ENCODE peak calls at places on chromosomes 7 and 10, in nine cellular contexts. One of them, this sample, is unnamed. For H3K4me1, the result is how much of the 10 kb centered on the place peaks cover.

GRCh38 chr10:125023269-125023668 is 81.3 kb downstream of the ZRANB1 start:
- DNase-seq in H1: no peak
- DNase-seq in heart right ventricle: peak
- DNase-seq in psoas muscle: peak
- DNase-seq in right lobe of liver: no peak
- DNase-seq in lower lobe of right lung: peak
- DNase-seq in kidney: peak
- DNase-seq in cardiac muscle cell: no peak
- DNase-seq in K562: no peak
- DNase-seq in this sample: peak

GRCh38 chr10:48509061-48509772 is 95.7 kb downstream of the ARHGAP22 start:
- DNase-seq in H1: no peak
- DNase-seq in heart right ventricle: no peak
- DNase-seq in psoas muscle: no peak
- DNase-seq in right lobe of liver: no peak
- DNase-seq in lower lobe of right lung: no peak
- DNase-seq in kidney: no peak
- DNase-seq in cardiac muscle cell: no peak
- DNase-seq in K562: no peak
- DNase-seq in this sample: no peak

GRCh38 chr7:6271091-6271658 is 1.2 kb downstream of the CYTH3 start:
- DNase-seq in H1: no peak
- DNase-seq in heart right ventricle: peak
- DNase-seq in psoas muscle: peak
- DNase-seq in right lobe of liver: no peak
- DNase-seq in lower lobe of right lung: peak
- DNase-seq in kidney: no peak
- DNase-seq in cardiac muscle cell: peak
- DNase-seq in K562: no peak
- DNase-seq in this sample: peak

GRCh38 chr10:123999956-124000615 is 93.3 kb downstream of the CHST15 start:
- DNase-seq in H1: no peak
- DNase-seq in heart right ventricle: no peak
- DNase-seq in psoas muscle: no peak
- DNase-seq in right lobe of liver: peak
- DNase-seq in lower lobe of right lung: no peak
- DNase-seq in kidney: peak
- DNase-seq in cardiac muscle cell: no peak
- DNase-seq in K562: no peak
- DNase-seq in this sample: peak

GRCh38 chr7:106486331-106486730 is 174.6 kb downstream of the CCDC71L start:
- DNase-seq in H1: no peak
- DNase-seq in heart right ventricle: no peak
- DNase-seq in psoas muscle: no peak
- DNase-seq in right lobe of liver: no peak
- DNase-seq in lower lobe of right lung: no peak
- DNase-seq in kidney: no peak
- DNase-seq in cardiac muscle cell: peak
- DNase-seq in K562: no peak
- DNase-seq in this sample: no peak

GRCh38 chr10:131641231-131641630 is 259.6 kb upstream of the PPP2R2D start:
- DNase-seq in H1: no peak
- DNase-seq in heart right ventricle: no peak
- DNase-seq in psoas muscle: no peak
- DNase-seq in right lobe of liver: no peak
- DNase-seq in lower lobe of right lung: peak
- DNase-seq in kidney: no peak
- DNase-seq in cardiac muscle cell: no peak
- DNase-seq in K562: no peak
- DNase-seq in this sample: peak

GRCh38 chr7:13949450-13949849 is 40.0 kb downstream of the ETV1 start:
- DNase-seq in H1: no peak
- DNase-seq in heart right ventricle: no peak
- DNase-seq in psoas muscle: no peak
- DNase-seq in right lobe of liver: no peak
- DNase-seq in lower lobe of right lung: no peak
- DNase-seq in kidney: no peak
- DNase-seq in cardiac muscle cell: no peak
- DNase-seq in K562: no peak
- DNase-seq in this sample: no peak

GRCh38 chr7:79646278-79646677 is 192.8 kb upstream of the MAGI2 start:
- DNase-seq in H1: no peak
- DNase-seq in heart right ventricle: no peak
- DNase-seq in psoas muscle: no peak
- DNase-seq in right lobe of liver: no peak
- DNase-seq in lower lobe of right lung: no peak
- DNase-seq in kidney: no peak
- DNase-seq in cardiac muscle cell: no peak
- DNase-seq in K562: no peak
- DNase-seq in this sample: no peak

GRCh38 chr7:2355079-2356008 is 717 bp downstream of the EIF3B start:
- DNase-seq in H1: no peak
- DNase-seq in heart right ventricle: no peak
- DNase-seq in psoas muscle: peak
- DNase-seq in right lobe of liver: peak
- DNase-seq in lower lobe of right lung: no peak
- DNase-seq in kidney: no peak
- DNase-seq in cardiac muscle cell: peak
- DNase-seq in K562: peak
- DNase-seq in this sample: peak

GRCh38 chr10:96305019-96305418 is 785 bp downstream of the DNTT start:
- DNase-seq in H1: no peak
- DNase-seq in heart right ventricle: no peak
- DNase-seq in psoas muscle: no peak
- DNase-seq in right lobe of liver: no peak
- DNase-seq in lower lobe of right lung: no peak
- DNase-seq in kidney: no peak
- DNase-seq in cardiac muscle cell: no peak
- DNase-seq in K562: no peak
- DNase-seq in this sample: no peak

GRCh38 chr7:100799037-100799896 is 28.1 kb downstream of the EPHB4 start:
- DNase-seq in H1: no peak
- DNase-seq in heart right ventricle: peak
- DNase-seq in psoas muscle: no peak
- DNase-seq in right lobe of liver: no peak
- DNase-seq in lower lobe of right lung: peak
- DNase-seq in kidney: no peak
- DNase-seq in cardiac muscle cell: peak
- DNase-seq in K562: peak
- DNase-seq in this sample: no peak

GRCh38 chr7:116218051-116218645 is 7.8 kb downstream of the TES start:
- DNase-seq in H1: no peak
- DNase-seq in heart right ventricle: no peak
- DNase-seq in psoas muscle: no peak
- DNase-seq in right lobe of liver: peak
- DNase-seq in lower lobe of right lung: no peak
- DNase-seq in kidney: no peak
- DNase-seq in cardiac muscle cell: peak
- DNase-seq in K562: peak
- DNase-seq in this sample: no peak

GRCh38 chr7:139452948-139453672 is 30.4 kb downstream of the KLRG2 start:
- DNase-seq in H1: no peak
- DNase-seq in heart right ventricle: no peak
- DNase-seq in psoas muscle: no peak
- DNase-seq in right lobe of liver: no peak
- DNase-seq in lower lobe of right lung: no peak
- DNase-seq in kidney: peak
- DNase-seq in cardiac muscle cell: peak
- DNase-seq in K562: no peak
- DNase-seq in this sample: no peak

GRCh38 chr7:82623812-82624211 is 180.2 kb upstream of the CACNA2D1 start:
- DNase-seq in H1: no peak
- DNase-seq in heart right ventricle: no peak
- DNase-seq in psoas muscle: no peak
- DNase-seq in right lobe of liver: no peak
- DNase-seq in lower lobe of right lung: no peak
- DNase-seq in kidney: no peak
- DNase-seq in cardiac muscle cell: peak
- DNase-seq in K562: no peak
- DNase-seq in this sample: no peak

DNA sequence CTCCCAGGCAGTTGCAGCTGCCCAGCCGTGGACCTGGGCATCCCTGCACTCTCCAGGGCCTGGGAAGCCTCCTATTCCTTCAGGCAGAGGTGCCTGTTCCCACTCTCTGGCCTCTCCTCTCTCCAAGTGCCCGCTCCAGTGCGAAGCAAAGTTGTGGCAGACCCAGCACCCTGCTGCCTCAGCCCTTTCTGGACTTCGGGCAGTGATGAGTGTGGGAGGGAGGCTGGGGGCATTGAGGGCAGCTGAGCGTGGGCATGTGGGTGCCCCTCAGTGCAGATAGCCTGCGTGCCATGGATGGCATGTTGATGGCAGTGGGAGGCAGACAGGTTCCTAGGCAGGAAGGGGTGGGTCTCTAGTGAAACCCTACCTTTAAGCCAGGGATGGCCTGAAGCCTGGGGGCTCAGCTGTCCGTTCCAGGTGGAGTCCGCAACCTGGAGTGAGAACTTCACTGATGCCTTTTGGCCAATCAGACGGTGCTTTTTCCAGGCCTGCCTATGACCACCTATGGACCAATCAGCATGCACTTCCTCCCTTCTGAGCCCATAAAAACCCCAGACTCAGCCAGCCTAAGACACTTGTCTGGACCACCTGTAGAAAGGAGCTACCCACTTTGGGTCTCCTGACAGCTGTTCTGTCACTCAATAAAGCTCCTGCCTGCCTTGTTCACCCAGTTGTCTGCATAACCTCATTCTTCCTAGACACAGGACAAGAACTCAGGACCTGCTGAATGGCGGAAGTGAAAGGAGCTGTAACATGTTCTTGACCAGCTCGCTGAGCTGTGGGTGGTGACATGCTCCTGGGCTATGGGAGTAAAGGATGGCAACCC is 26.1 kb downstream of the SVIL start:
- DNase-seq in H1: no peak
- DNase-seq in heart right ventricle: no peak
- DNase-seq in psoas muscle: no peak
- DNase-seq in right lobe of liver: no peak
- DNase-seq in lower lobe of right lung: no peak
- DNase-seq in kidney: no peak
- DNase-seq in cardiac muscle cell: no peak
- DNase-seq in K562: no peak
- DNase-seq in this sample: no peak
- H3K4me1 ChIP-seq in H1: under half
- H3K4me1 ChIP-seq in heart right ventricle: half or more
- H3K4me1 ChIP-seq in psoas muscle: half or more
- H3K4me1 ChIP-seq in right lobe of liver: under half
- H3K4me1 ChIP-seq in lower lobe of right lung: under half
- H3K4me1 ChIP-seq in kidney: under half
- H3K4me1 ChIP-seq in cardiac muscle cell: under half
- H3K4me1 ChIP-seq in K562: under half
- H3K4me1 ChIP-seq in this sample: under half

DNA sequence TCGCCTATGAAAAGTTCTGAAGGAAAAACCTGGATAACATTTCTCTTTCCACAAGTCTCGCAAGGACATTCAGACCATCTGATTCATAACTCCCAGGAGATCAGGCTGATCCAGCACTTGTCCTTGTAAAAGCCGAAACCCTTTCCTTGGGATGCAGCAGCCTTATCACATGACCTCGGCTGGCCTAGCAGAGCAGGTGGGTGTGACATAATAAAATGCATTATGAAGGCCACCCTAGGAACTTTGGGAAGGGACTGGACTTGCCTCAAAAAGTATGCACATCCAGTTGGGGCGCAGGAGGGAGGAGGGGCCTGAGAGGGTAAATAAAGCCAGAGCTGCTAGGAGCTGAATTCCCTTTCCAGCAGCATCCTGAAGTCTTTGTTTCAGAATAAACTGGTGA is 260.9 kb downstream of the SNX13 start:
- DNase-seq in H1: no peak
- DNase-seq in heart right ventricle: peak
- DNase-seq in psoas muscle: peak
- DNase-seq in right lobe of liver: no peak
- DNase-seq in lower lobe of right lung: no peak
- DNase-seq in kidney: no peak
- DNase-seq in cardiac muscle cell: peak
- DNase-seq in K562: no peak
- DNase-seq in this sample: no peak
- H3K4me1 ChIP-seq in H1: under half
- H3K4me1 ChIP-seq in heart right ventricle: under half
- H3K4me1 ChIP-seq in psoas muscle: under half
- H3K4me1 ChIP-seq in right lobe of liver: under half
- H3K4me1 ChIP-seq in lower lobe of right lung: under half
- H3K4me1 ChIP-seq in kidney: under half
- H3K4me1 ChIP-seq in cardiac muscle cell: under half
- H3K4me1 ChIP-seq in K562: under half
- H3K4me1 ChIP-seq in this sample: under half

GRCh38 chr10:6047326-6047611 is 14.9 kb downstream of the IL2RA start:
- DNase-seq in H1: no peak
- DNase-seq in heart right ventricle: no peak
- DNase-seq in psoas muscle: no peak
- DNase-seq in right lobe of liver: no peak
- DNase-seq in lower lobe of right lung: no peak
- DNase-seq in kidney: no peak
- DNase-seq in cardiac muscle cell: no peak
- DNase-seq in K562: no peak
- DNase-seq in this sample: no peak

GRCh38 chr10:6047847-6048246 is 14.3 kb downstream of the IL2RA start:
- DNase-seq in H1: no peak
- DNase-seq in heart right ventricle: no peak
- DNase-seq in psoas muscle: no peak
- DNase-seq in right lobe of liver: no peak
- DNase-seq in lower lobe of right lung: no peak
- DNase-seq in kidney: no peak
- DNase-seq in cardiac muscle cell: no peak
- DNase-seq in K562: no peak
- DNase-seq in this sample: no peak

GRCh38 chr10:6049031-6049400 is 13.2 kb downstream of the IL2RA start:
- DNase-seq in H1: no peak
- DNase-seq in heart right ventricle: no peak
- DNase-seq in psoas muscle: no peak
- DNase-seq in right lobe of liver: no peak
- DNase-seq in lower lobe of right lung: no peak
- DNase-seq in kidney: no peak
- DNase-seq in cardiac muscle cell: no peak
- DNase-seq in K562: no peak
- DNase-seq in this sample: no peak

GRCh38 chr10:6046458-6047325 is 15.5 kb downstream of the IL2RA start:
- DNase-seq in H1: no peak
- DNase-seq in heart right ventricle: no peak
- DNase-seq in psoas muscle: no peak
- DNase-seq in right lobe of liver: no peak
- DNase-seq in lower lobe of right lung: no peak
- DNase-seq in kidney: no peak
- DNase-seq in cardiac muscle cell: no peak
- DNase-seq in K562: no peak
- DNase-seq in this sample: no peak

GRCh38 chr10:6048281-6049030 is 13.7 kb downstream of the IL2RA start:
- DNase-seq in H1: no peak
- DNase-seq in heart right ventricle: no peak
- DNase-seq in psoas muscle: no peak
- DNase-seq in right lobe of liver: no peak
- DNase-seq in lower lobe of right lung: no peak
- DNase-seq in kidney: no peak
- DNase-seq in cardiac muscle cell: no peak
- DNase-seq in K562: no peak
- DNase-seq in this sample: no peak
- H3K4me1 ChIP-seq in H1: under half
- H3K4me1 ChIP-seq in heart right ventricle: under half
- H3K4me1 ChIP-seq in psoas muscle: under half
- H3K4me1 ChIP-seq in right lobe of liver: under half
- H3K4me1 ChIP-seq in lower lobe of right lung: under half
- H3K4me1 ChIP-seq in kidney: under half
- H3K4me1 ChIP-seq in cardiac muscle cell: under half
- H3K4me1 ChIP-seq in K562: under half
- H3K4me1 ChIP-seq in this sample: under half

GRCh38 chr7:80835251-80835650 is 83.6 kb downstream of the SEMA3C start:
- DNase-seq in H1: no peak
- DNase-seq in heart right ventricle: no peak
- DNase-seq in psoas muscle: no peak
- DNase-seq in right lobe of liver: no peak
- DNase-seq in lower lobe of right lung: no peak
- DNase-seq in kidney: no peak
- DNase-seq in cardiac muscle cell: no peak
- DNase-seq in K562: no peak
- DNase-seq in this sample: no peak
- H3K4me1 ChIP-seq in H1: under half
- H3K4me1 ChIP-seq in heart right ventricle: under half
- H3K4me1 ChIP-seq in psoas muscle: under half
- H3K4me1 ChIP-seq in right lobe of liver: under half
- H3K4me1 ChIP-seq in lower lobe of right lung: under half
- H3K4me1 ChIP-seq in kidney: under half
- H3K4me1 ChIP-seq in cardiac muscle cell: under half
- H3K4me1 ChIP-seq in K562: under half
- H3K4me1 ChIP-seq in this sample: under half